ENCODE peak calls at places on chromosomes 11 and 22, in seven cellular contexts. B is CD4-positive, alpha-beta T cell; S is esophagus squamous epithelium; M is SK-N-SH; A is Panc1; X is naive thymus-derived CD4-positive, alpha-beta T cell; E is small intestine. H is an unnamed sample. For H3K27me3, the result is how much of the 10 kb centered on the place peaks cover.

GRCh38 chr11:26621147-26621546 is 49.1 kb upstream of the MUC15 start:
- DNase-seq in B (no peak), X (no peak), M (no peak), A (no peak), S (no peak), E (no peak), H (no peak)

GRCh38 chr22:44505796-44506354 is 7.8 kb upstream of the RTL6 start:
- DNase-seq in X (no peak), E (no peak), A (no peak), S (no peak), M (no peak), B (no peak), H (no peak)

GRCh38 chr11:2825261-2825885 is 60.2 kb downstream of the CDKN1C start:
- DNase-seq in X (no peak), A (no peak), S (no peak), M (no peak), B (no peak), E (no peak), H (no peak)

GRCh38 chr11:65446446-65447277 is 24.1 kb downstream of the NEAT1 start:
- DNase-seq in S (no peak), B (no peak), M (no peak), E (peak), A (no peak), X (no peak), H (no peak)

GRCh38 chr11:13145461-13145860 is 132.1 kb upstream of the BMAL1 start:
- DNase-seq in A (no peak), M (no peak), S (no peak), X (no peak), E (no peak), B (no peak), H (no peak)

GRCh38 chr22:22928666-22929380 is 41.2 kb downstream of the IGLL5 start:
- DNase-seq in A (no peak), B (peak), X (peak), E (no peak), S (no peak), M (no peak), H (no peak)

GRCh38 chr22:45866398-45867117 is 110.4 kb downstream of the WNT7B start:
- DNase-seq in A (no peak), S (no peak), X (no peak), E (no peak), B (no peak), M (peak), H (no peak)

GRCh38 chr22:50081426-50082196 is 3.6 kb downstream of the MLC1 start:
- DNase-seq in B (no peak), E (no peak), S (no peak), X (no peak), A (no peak), M (peak), H (no peak)

GRCh38 chr22:24433868-24434471 is 6.6 kb downstream of the ADORA2A start:
- DNase-seq in X (no peak), S (no peak), E (no peak), A (no peak), M (peak), B (no peak), H (no peak)

GRCh38 chr22:27129266-27129665 is 471.9 kb downstream of the MIAT start:
- DNase-seq in X (no peak), E (no peak), S (no peak), M (no peak), A (no peak), B (no peak), H (no peak)

GRCh38 chr11:120185678-120186407 is 25.0 kb upstream of the OAF start:
- DNase-seq in M (peak), E (no peak), B (no peak), X (no peak), A (no peak), S (no peak), H (no peak)

GRCh38 chr22:33380789-33381530 is 322.8 kb upstream of the SYN3 start:
- DNase-seq in X (no peak), E (no peak), B (no peak), A (no peak), S (no peak), M (no peak), H (no peak)

GRCh38 chr11:83568474-83568873 is 282.3 kb upstream of the CCDC90B start:
- DNase-seq in A (no peak), M (no peak), X (no peak), B (no peak), S (no peak), E (no peak), H (no peak)

GRCh38 chr22:47316020-47316419 is 553.6 kb downstream of the TBC1D22A start:
- DNase-seq in M (no peak), A (no peak), S (no peak), X (no peak), E (no peak), B (no peak), H (no peak)

GRCh38 chr11:98307827-98308491 is 712.8 kb upstream of the CNTN5 start:
- DNase-seq in E (no peak), S (no peak), B (no peak), A (no peak), X (no peak), M (no peak), H (no peak)

GRCh38 chr22:39601180-39601535 is 30.6 kb downstream of the CACNA1I start:
- DNase-seq in B (no peak), S (no peak), X (no peak), M (no peak), E (no peak), A (no peak), H (no peak)

GRCh38 chr22:38762607-38763006 is 6.8 kb upstream of the SUN2 start:
- DNase-seq in E (no peak), X (no peak), A (no peak), M (no peak), S (no peak), B (no peak), H (no peak)

GRCh38 chr11:110176366-110177056 is 83.3 kb downstream of the ZC3H12C start:
- DNase-seq in M (no peak), A (no peak), E (no peak), S (no peak), B (no peak), X (no peak), H (no peak)

GRCh38 chr22:45608763-45609180 is 62.9 kb upstream of the ATXN10 start:
- DNase-seq in E (no peak), S (no peak), M (no peak), X (no peak), B (no peak), A (no peak), H (no peak)

GRCh38 chr11:2527621-2528291 is 82.9 kb downstream of the KCNQ1 start:
- DNase-seq in B (no peak), X (no peak), E (no peak), A (no peak), M (no peak), S (no peak), H (no peak)

GRCh38 chr11:94776351-94777321 is 8.5 kb downstream of the AMOTL1 start:
- DNase-seq in E (peak), B (no peak), M (no peak), S (no peak), A (no peak), X (no peak), H (no peak)

GRCh38 chr11:16834384-16834783 is 95.9 kb downstream of the C11orf58 start:
- DNase-seq in S (no peak), E (no peak), M (no peak), B (no peak), A (no peak), X (no peak), H (no peak)

GRCh38 chr11:65581928-65582327 is 6.1 kb downstream of the EHBP1L1 start:
- DNase-seq in X (no peak), M (no peak), E (no peak), A (no peak), B (no peak), S (no peak), H (no peak)

GRCh38 chr11:115548878-115549528 is 44.8 kb upstream of the CADM1 start:
- DNase-seq in B (no peak), M (no peak), S (no peak), E (peak), X (no peak), A (no peak), H (peak)

GRCh38 chr11:115550291-115551059 is 46.3 kb upstream of the CADM1 start:
- DNase-seq in S (no peak), E (no peak), B (no peak), X (no peak), A (no peak), M (no peak), H (no peak)

GRCh38 chr11:115544422-115544821 is 40.2 kb upstream of the CADM1 start:
- DNase-seq in M (no peak), E (no peak), A (no peak), X (no peak), S (no peak), B (no peak), H (no peak)

GRCh38 chr11:115541518-115541917 is 37.3 kb upstream of the CADM1 start:
- DNase-seq in B (no peak), X (no peak), A (no peak), S (no peak), E (no peak), M (no peak), H (no peak)

GRCh38 chr11:115545811-115546210 is 41.6 kb upstream of the CADM1 start:
- DNase-seq in S (no peak), E (no peak), A (no peak), M (no peak), X (no peak), B (no peak), H (no peak)
- H3K27ac ChIP-seq in S (no peak), E (no peak), A (no peak), M (no peak), X (no peak), B (no peak), H (no peak)

GRCh38 chr11:69983571-69983877 is 94.6 kb upstream of the ANO1 start:
- DNase-seq in S (no peak), E (no peak), B (no peak), M (no peak), X (no peak), A (no peak), H (no peak)

GRCh38 chr11:69984457-69985261 is 93.5 kb upstream of the ANO1 start:
- DNase-seq in A (no peak), M (no peak), E (no peak), S (no peak), X (no peak), B (no peak), H (no peak)

GRCh38 chr11:69982675-69983570 is 95.2 kb upstream of the ANO1 start:
- DNase-seq in X (no peak), M (no peak), E (no peak), S (no peak), B (no peak), A (no peak), H (no peak)

GRCh38 chr11:69985331-69985653 is 92.8 kb upstream of the ANO1 start:
- DNase-seq in E (no peak), B (no peak), A (no peak), X (no peak), S (no peak), M (peak), H (no peak)

DNA sequence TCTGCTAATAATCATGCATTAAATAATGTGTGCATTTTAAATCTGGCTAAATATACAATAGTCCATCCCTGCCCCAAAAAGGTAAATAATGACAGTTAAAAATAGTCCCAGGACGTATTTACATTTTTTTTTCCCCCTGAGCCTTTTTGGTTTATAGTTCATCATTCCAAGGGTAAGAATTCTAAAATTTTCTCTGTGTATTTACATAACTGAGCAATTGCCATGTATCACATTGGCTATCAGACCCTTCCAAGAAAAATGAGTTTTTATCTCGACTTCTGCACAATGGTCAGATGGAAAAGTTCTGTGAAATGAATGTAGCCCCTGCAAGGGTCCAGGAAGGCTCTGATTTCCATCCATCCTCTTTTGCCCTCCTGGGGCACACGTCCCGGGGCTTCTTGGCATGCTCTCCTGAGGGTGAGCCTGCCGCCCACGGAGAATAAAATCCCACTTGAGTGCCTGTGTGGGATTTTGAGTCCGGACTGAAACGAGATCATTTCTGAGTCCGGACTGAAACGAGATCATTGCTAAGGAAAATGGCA is 94.1 kb upstream of the ANO1 start:
- DNase-seq in S (no peak), B (no peak), X (no peak), A (no peak), M (no peak), E (no peak), H (no peak)
- H3K27me3 ChIP-seq in S (under half), B (half or more), X (under half), A (under half), M (under half), E (under half), H (under half)

DNA sequence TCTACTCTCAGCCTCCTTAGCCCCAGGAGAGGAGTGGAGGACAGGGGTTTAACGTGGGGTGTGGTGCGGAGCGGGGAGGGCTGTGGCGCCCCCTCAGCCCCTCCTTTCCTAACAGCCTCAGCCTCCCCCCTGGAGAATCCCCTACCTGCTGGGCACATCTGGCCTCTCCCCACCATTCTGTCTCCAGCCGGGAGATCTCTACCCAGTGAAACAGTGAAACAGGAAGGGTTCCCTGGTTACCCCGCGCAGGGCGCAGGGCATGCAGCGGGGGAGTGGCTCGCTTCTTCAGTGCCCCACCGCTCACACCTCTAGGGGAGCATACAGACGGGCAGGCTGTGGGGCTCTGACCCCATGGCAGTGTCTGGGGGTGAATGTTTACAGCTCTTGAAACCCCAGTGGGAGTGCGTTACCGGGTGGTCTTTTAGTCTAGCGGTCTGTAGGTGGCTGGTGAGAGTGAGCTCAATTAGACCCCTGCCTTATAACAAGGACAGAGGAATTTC is 54.7 kb upstream of the CCDC188 start:
- DNase-seq in A (no peak), X (no peak), E (no peak), B (no peak), M (no peak), S (no peak), H (no peak)
- H3K27ac ChIP-seq in A (peak), X (peak), E (peak), B (no peak), M (no peak), S (peak), H (no peak)

GRCh38 chr11:129106788-129107187 is 85.3 kb downstream of the ARHGAP32 start:
- DNase-seq in S (no peak), E (no peak), A (no peak), B (no peak), X (no peak), M (no peak), H (no peak)
- H3K27me3 ChIP-seq in S (under half), E (under half), A (under half), B (under half), X (under half), M (under half), H (under half)

GRCh38 chr11:123740787-123741158 is 687 bp downstream of the ZNF202 start:
- DNase-seq in A (no peak), B (no peak), X (no peak), M (no peak), S (no peak), E (peak), H (no peak)
- H3K27ac ChIP-seq in A (peak), B (peak), X (peak), M (peak), S (peak), E (no peak), H (no peak)

DNA sequence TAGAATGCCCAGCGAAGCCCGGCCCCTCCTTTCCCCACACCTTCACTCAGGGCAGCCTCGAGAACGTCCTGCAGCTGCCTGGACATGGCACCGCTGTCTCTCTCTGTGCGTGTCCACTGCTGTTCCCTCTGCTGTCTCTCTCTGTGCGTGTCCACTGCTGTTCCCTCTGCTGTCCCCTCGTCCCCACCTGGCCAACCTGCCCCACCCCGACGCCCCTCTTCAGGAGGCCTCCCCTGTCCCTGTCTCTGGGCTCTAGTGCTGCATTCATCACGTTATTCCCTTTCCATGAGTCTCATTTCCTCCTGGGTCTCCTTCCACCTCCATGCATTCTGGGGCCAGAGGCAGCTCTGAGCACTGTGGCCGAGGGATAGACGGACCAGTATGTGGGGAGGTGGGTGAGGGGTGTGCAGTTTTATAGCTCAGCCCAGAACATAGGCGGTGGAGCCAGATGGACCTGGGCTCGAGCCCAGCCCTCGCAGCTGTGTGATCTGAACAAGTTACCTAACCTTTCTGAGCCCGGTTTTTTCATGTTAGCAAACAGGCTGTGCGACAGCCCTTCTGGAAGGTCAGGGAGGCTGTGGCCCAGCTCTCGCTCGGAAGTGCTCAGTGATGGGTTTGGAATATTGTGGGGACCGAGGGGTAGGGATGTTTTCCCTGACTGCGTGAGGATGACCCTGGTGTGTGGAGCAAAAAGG is 41.9 kb upstream of the SMIM38 start:
- DNase-seq in E (no peak), M (no peak), X (no peak), B (no peak), A (no peak), S (no peak), H (no peak)
- H3K27me3 ChIP-seq in E (under half), M (under half), X (under half), B (under half), A (under half), S (under half), H (under half)

GRCh38 chr11:44509291-44509690 is 56.2 kb upstream of the CD82 start:
- DNase-seq in A (no peak), E (no peak), X (no peak), M (no peak), S (no peak), B (no peak), H (no peak)
- H3K27ac ChIP-seq in A (no peak), E (no peak), X (no peak), M (no peak), S (no peak), B (no peak), H (no peak)

GRCh38 chr11:75678620-75679259 is 9.9 kb upstream of the MAP6 start:
- DNase-seq in B (no peak), X (no peak), S (no peak), A (no peak), M (no peak), E (no peak), H (no peak)

GRCh38 chr11:75679566-75679965 is 10.7 kb upstream of the MAP6 start:
- DNase-seq in M (no peak), S (no peak), B (no peak), X (no peak), E (no peak), A (no peak), H (no peak)

GRCh38 chr11:75677275-75677674 is 8.4 kb upstream of the MAP6 start:
- DNase-seq in E (no peak), X (no peak), A (no peak), S (no peak), B (no peak), M (no peak), H (no peak)

GRCh38 chr11:75668508-75669297 is at the start of gene MAP6:
- DNase-seq in A (no peak), S (no peak), X (peak), E (peak), M (peak), B (no peak), H (no peak)

DNA sequence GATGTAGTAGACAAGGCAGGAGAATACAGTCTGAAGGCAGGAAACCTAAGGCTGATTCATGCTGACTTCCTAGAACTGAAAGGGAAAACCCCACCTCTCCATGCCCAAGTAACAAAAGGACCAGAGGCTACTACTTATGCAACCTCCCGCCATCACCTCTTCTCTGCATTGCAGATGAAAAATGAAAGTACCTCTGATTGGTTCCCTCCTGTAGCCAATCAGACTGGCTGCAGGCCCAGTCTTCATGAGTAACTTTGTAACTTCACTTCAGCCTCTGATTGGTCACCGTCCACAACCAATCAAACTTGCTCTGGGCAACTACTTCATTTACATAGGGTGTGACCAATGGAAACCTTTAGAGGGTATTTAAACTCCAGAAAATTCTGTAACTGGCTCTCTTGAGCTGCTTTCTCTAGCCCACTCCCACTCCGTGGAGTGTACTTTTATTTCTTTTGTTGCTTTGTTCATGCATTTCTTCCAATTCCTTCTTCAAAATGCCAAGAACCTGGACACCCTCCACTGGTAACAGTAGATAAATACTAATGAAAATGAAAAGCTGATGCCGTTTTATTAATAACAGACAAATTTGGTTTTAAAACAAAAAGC is 5.2 kb upstream of the MAP6 start:
- DNase-seq in B (no peak), A (no peak), X (no peak), E (peak), S (no peak), M (no peak), H (no peak)
- H3K27me3 ChIP-seq in B (under half), A (under half), X (under half), E (under half), S (under half), M (under half), H (under half)

DNA sequence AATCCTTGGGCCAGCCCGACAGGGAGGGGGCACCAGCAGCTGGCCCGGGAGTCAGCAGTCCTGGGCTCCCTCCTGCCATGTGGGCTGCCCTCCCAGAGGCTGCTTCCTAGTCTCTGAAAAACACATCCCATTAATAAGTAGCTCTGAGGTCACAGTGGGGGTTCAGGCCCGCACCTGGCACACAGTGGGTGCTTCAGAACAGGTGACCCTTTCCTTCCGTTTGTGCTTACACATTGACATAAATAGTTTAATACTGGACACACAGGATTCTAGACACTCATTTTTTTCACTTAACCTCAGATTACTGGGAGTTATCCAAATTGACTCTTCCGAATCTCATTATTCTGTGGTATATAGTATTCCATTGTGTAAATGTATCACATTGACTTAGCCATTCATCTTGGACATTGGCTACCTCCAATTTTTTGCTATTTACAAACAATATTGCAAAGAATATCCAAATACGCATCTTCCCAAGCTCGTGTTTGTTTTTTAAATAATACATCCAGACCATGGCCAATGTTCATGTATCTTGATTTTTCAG is 474 bp upstream of the CHADL start:
- DNase-seq in B (no peak), S (no peak), E (no peak), A (no peak), M (no peak), X (no peak), H (no peak)
- H3K27ac ChIP-seq in B (no peak), S (no peak), E (no peak), A (no peak), M (no peak), X (no peak), H (no peak)

GRCh38 chr11:11777897-11778296 is 63.9 kb upstream of the USP47 start:
- DNase-seq in M (no peak), X (no peak), A (no peak), E (no peak), B (no peak), S (no peak), H (no peak)
- H3K27me3 ChIP-seq in M (under half), X (under half), A (under half), E (under half), B (under half), S (under half), H (under half)

H was measured in iPS DF 6.9.